ENCODE peak calls at places on chromosome 2, in eight cellular contexts. Y is endothelial cell of umbilical vein, P is HCT116, H is K562, T is A549, D is HepG2, U is H1, G is GM12878. F is an unnamed sample.

GRCh38 chr2:65256088-65256487 is 28.5 kb downstream of the ACTR2 start:
- DNase-seq in Y (no peak), P (no peak), H (no peak), T (no peak), D (no peak), U (no peak), G (no peak), F (peak; percentile 16)

GRCh38 chr2:63058742-63059433 is 8.3 kb downstream of the OTX1 start:
- DNase-seq in Y (no peak), P (no peak), H (no peak), T (no peak), D (no peak), U (no peak), G (no peak), F (no peak)

GRCh38 chr2:102025583-102026267 is 34.0 kb downstream of the IL1R2 start:
- DNase-seq in Y (no peak), P (no peak), H (no peak), T (no peak), D (no peak), U (no peak), G (peak; percentile 84), F (peak; percentile 35)

GRCh38 chr2:96555146-96555610 is 18.6 kb downstream of the ARID5A start:
- DNase-seq in Y (no peak), P (no peak), H (no peak), T (no peak), D (no peak), U (no peak), G (no peak), F (no peak)

GRCh38 chr2:45237128-45237527 is 227.9 kb upstream of the SIX2 start:
- DNase-seq in Y (no peak), P (no peak), H (no peak), T (no peak), D (no peak), U (no peak), G (no peak), F (no peak)

GRCh38 chr2:233798335-233799086 is 20.4 kb downstream of the MROH2A start:
- DNase-seq in Y (no peak), P (no peak), H (no peak), T (no peak), D (no peak), U (no peak), G (no peak), F (no peak)

GRCh38 chr2:145685323-145686050 is 1165.6 kb upstream of the ZEB2 start:
- DNase-seq in Y (no peak), P (no peak), H (no peak), T (no peak), D (no peak), U (no peak), G (no peak), F (no peak)

GRCh38 chr2:47068966-47069627 is 86.0 kb downstream of the STPG4 start:
- DNase-seq in Y (no peak), P (no peak), H (no peak), T (no peak), D (no peak), U (no peak), G (no peak), F (no peak)

GRCh38 chr2:54504866-54505265 is 48.7 kb downstream of the SPTBN1 start:
- DNase-seq in Y (no peak), P (no peak), H (no peak), T (no peak), D (no peak), U (no peak), G (no peak), F (no peak)

GRCh38 chr2:65358690-65359400 is 73.6 kb downstream of the SPRED2 start:
- DNase-seq in Y (no peak), P (no peak), H (no peak), T (no peak), D (no peak), U (no peak), G (no peak), F (peak; percentile 56)

GRCh38 chr2:143778981-143779380 is 649.8 kb downstream of the ARHGAP15 start:
- DNase-seq in Y (no peak), P (no peak), H (no peak), T (no peak), D (no peak), U (no peak), G (no peak), F (no peak)

GRCh38 chr2:163649080-163649479 is 86.7 kb downstream of the FIGN start:
- DNase-seq in Y (no peak), P (no peak), H (no peak), T (no peak), D (no peak), U (no peak), G (no peak), F (no peak)

GRCh38 chr2:240949791-240950705 is 43.9 kb downstream of the CROCC2 start:
- DNase-seq in Y (no peak), P (no peak), H (no peak), T (no peak), D (no peak), U (no peak), G (no peak), F (no peak)

GRCh38 chr2:36413218-36413617 is 57.6 kb downstream of the CRIM1 start:
- DNase-seq in Y (peak; percentile 88), P (no peak), H (no peak), T (no peak), D (peak; percentile 36), U (no peak), G (no peak), F (no peak)

GRCh38 chr2:133526468-133526769 is 41.8 kb downstream of the NCKAP5 start:
- DNase-seq in Y (no peak), P (no peak), H (no peak), T (no peak), D (no peak), U (no peak), G (no peak), F (no peak)

GRCh38 chr2:100417745-100418090 is 250 bp upstream of the CHST10 start:
- DNase-seq in Y (no peak), P (no peak), H (no peak), T (no peak), D (no peak), U (no peak), G (no peak), F (no peak)

GRCh38 chr2:201908901-201909300 is 102.6 kb downstream of the CDK15 start:
- DNase-seq in Y (no peak), P (no peak), H (no peak), T (no peak), D (no peak), U (no peak), G (no peak), F (no peak)

GRCh38 chr2:201909348-201909747 is 103.0 kb downstream of the CDK15 start:
- DNase-seq in Y (no peak), P (no peak), H (no peak), T (peak; percentile 5), D (no peak), U (no peak), G (no peak), F (no peak)

GRCh38 chr2:201911372-201911771 is 105.0 kb downstream of the CDK15 start:
- DNase-seq in Y (no peak), P (no peak), H (no peak), T (no peak), D (no peak), U (no peak), G (no peak), F (no peak)

GRCh38 chr2:201907128-201907886 is 101.0 kb downstream of the CDK15 start:
- DNase-seq in Y (no peak), P (no peak), H (peak; percentile 55), T (no peak), D (no peak), U (no peak), G (no peak), F (peak; percentile 14)

GRCh38 chr2:201909961-201910361 is 103.6 kb downstream of the CDK15 start:
- DNase-seq in Y (no peak), P (no peak), H (no peak), T (no peak), D (no peak), U (no peak), G (peak; percentile 27), F (peak; percentile 71)
- TF ChIP-seq MAX in Y (no peak), P (no peak), H (no peak), T (no peak), D (no peak), U (no peak), G (no peak), F (no peak)

GRCh38 chr2:237315170-237315880 is 98.6 kb downstream of the COL6A3 start:
- DNase-seq in Y (peak; percentile 60), P (no peak), H (no peak), T (no peak), D (peak; percentile 71), U (no peak), G (no peak), F (no peak)
- TF ChIP-seq POLR2A in Y (no peak), P (no peak), H (no peak), T (no peak), D (no peak), U (no peak), G (no peak), F (no peak)

GRCh38 chr2:28354920-28355520 is 37.6 kb upstream of the FOSL2 start:
- DNase-seq in Y (no peak), P (no peak), H (no peak), T (no peak), D (no peak), U (no peak), G (no peak), F (no peak)
- TF ChIP-seq MAX in Y (no peak), P (no peak), H (no peak), T (no peak), D (no peak), U (no peak), G (no peak), F (no peak)

DNA sequence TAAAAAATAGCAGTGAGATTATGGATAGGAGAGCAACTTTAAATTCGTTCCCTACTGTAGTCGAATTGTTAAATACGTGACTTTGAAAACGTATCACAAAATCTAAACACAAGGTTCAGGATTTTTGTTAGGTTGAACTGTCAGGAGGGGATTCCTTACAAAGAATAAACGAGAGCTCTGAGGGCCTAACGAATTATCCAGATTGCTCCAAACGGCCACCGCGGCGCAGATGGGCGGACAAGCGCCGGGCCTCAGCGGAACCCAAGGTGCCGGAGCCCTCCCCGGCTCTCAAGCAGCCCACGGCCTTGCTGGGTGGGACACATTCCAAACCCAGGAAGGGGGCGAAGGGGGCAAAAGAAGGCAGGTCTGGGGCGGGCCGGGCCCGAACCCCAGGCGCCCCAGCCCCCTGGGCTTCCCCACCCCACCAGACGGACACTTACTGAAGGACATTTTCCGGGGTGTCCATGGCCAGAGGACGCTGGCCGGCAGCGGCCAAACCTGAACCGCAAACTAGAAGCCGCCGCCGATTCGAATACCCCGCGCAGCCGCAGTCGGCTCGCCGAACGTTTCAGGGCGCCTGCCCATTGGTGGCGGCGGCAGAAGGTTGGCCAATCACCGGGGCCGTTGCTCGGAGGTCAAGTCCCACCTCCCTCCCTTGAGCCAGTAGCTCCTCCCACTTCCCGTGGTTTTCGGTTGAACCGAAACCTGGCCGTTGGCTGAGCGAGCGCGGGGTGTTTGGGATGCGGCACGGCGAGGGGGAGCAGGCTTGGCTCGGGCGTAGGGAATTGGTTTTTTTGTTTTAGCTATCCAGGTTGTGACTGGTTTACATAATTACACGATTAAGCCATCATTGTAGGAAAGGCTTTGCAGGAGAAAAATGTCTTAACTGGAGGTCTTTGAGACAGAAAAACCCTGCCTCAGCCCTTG is at the start of gene BUB1:
- DNase-seq in Y (peak; percentile 96), P (peak; percentile 91), H (peak; percentile 100), T (peak; percentile 89), D (peak; percentile 97), U (peak; percentile 87), G (peak; percentile 83), F (peak; percentile 98)
- TF ChIP-seq POLR2A in Y (peak; percentile 93), P (peak; percentile 95), H (peak; percentile 98), T (peak; percentile 88), D (peak; percentile 94), U (peak; percentile 85), G (peak; percentile 87), F (peak; percentile 97)

GRCh38 chr2:201200345-201200744 is 17.4 kb downstream of the CASP10 start:
- DNase-seq in Y (no peak), P (no peak), H (no peak), T (no peak), D (no peak), U (no peak), G (no peak), F (no peak)
- TF ChIP-seq MAX in Y (no peak), P (no peak), H (no peak), T (no peak), D (no peak), U (no peak), G (no peak), F (no peak)